ENCODE peak calls at places on chromosomes 12 and 14, in ten cellular contexts. R is tibial artery, Z is endodermal cell, V is right lobe of liver, O is heart right ventricle, C is left lung, M is psoas muscle, G is cardiac fibroblast, U is retinal pigment epithelial cell, J is AG04450. X is an unnamed sample.

GRCh38 chr12:116142936-116143882 is 134.3 kb downstream of the MED13L start:
- DNase-seq in R (no peak), Z (no peak), V (no peak), O (no peak), C (no peak), M (no peak), G (peak), U (no peak), J (no peak), X (peak)

GRCh38 chr12:102388469-102388868 is 91.9 kb downstream of the IGF1 start:
- DNase-seq in R (no peak), Z (no peak), V (no peak), O (no peak), C (no peak), M (no peak), G (no peak), U (no peak), J (peak), X (no peak)

GRCh38 chr14:31449971-31450610 is 7.2 kb downstream of the DTD2 start:
- DNase-seq in R (no peak), Z (no peak), V (no peak), O (no peak), C (no peak), M (no peak), G (peak), U (no peak), J (no peak), X (peak)

GRCh38 chr12:70314145-70314544 is 51.9 kb upstream of the KCNMB4 start:
- DNase-seq in R (no peak), Z (no peak), V (no peak), O (no peak), C (no peak), M (no peak), G (no peak), U (no peak), J (no peak), X (no peak)

GRCh38 chr12:116138781-116139180 is 138.7 kb downstream of the MED13L start:
- DNase-seq in R (no peak), Z (no peak), V (no peak), O (no peak), C (no peak), M (no peak), G (no peak), U (no peak), J (no peak), X (no peak)

GRCh38 chr14:51610766-51611165 is 40.9 kb upstream of the FRMD6 start:
- DNase-seq in R (no peak), Z (no peak), V (no peak), O (no peak), C (no peak), M (no peak), G (no peak), U (no peak), J (no peak), X (no peak)

GRCh38 chr12:113341535-113341934 is 6.6 kb upstream of the SLC8B1 start:
- DNase-seq in R (no peak), Z (no peak), V (no peak), O (no peak), C (no peak), M (no peak), G (no peak), U (no peak), J (no peak), X (no peak)

GRCh38 chr12:94699796-94700195 is 49.4 kb upstream of the TMCC3 start:
- DNase-seq in R (no peak), Z (no peak), V (no peak), O (no peak), C (no peak), M (no peak), G (no peak), U (no peak), J (no peak), X (no peak)

GRCh38 chr14:92613008-92613658 is 99.6 kb downstream of the RIN3 start:
- DNase-seq in R (no peak), Z (peak), V (no peak), O (peak), C (no peak), M (no peak), G (no peak), U (no peak), J (no peak), X (peak)

GRCh38 chr14:60760648-60761364 is 26.2 kb downstream of the MNAT1 start:
- DNase-seq in R (no peak), Z (no peak), V (no peak), O (no peak), C (no peak), M (no peak), G (no peak), U (no peak), J (no peak), X (no peak)

GRCh38 chr14:89486961-89487360 is 69.9 kb upstream of the FOXN3 start:
- DNase-seq in R (no peak), Z (no peak), V (no peak), O (no peak), C (no peak), M (no peak), G (no peak), U (no peak), J (no peak), X (peak)

GRCh38 chr12:97567619-97568110 is 105.1 kb downstream of the RMST start:
- DNase-seq in R (no peak), Z (no peak), V (no peak), O (no peak), C (no peak), M (no peak), G (no peak), U (no peak), J (no peak), X (no peak)

GRCh38 chr12:89783321-89784060 is 74.9 kb upstream of the ATP2B1 start:
- DNase-seq in R (no peak), Z (no peak), V (no peak), O (no peak), C (no peak), M (no peak), G (peak), U (no peak), J (no peak), X (peak)

GRCh38 chr12:24664151-24664550 is 284.8 kb downstream of the BCAT1 start:
- DNase-seq in R (no peak), Z (no peak), V (no peak), O (no peak), C (no peak), M (no peak), G (peak), U (no peak), J (no peak), X (peak)

GRCh38 chr12:1319215-1319614 is 275.2 kb downstream of the FBXL14 start:
- DNase-seq in R (no peak), Z (no peak), V (no peak), O (no peak), C (no peak), M (no peak), G (peak), U (no peak), J (no peak), X (no peak)

GRCh38 chr12:131449027-131449426 is 261.9 kb upstream of the SFSWAP start:
- DNase-seq in R (no peak), Z (no peak), V (no peak), O (no peak), C (no peak), M (no peak), G (no peak), U (no peak), J (no peak), X (no peak)

GRCh38 chr14:95045836-95046430 is 111.4 kb downstream of the DICER1 start:
- DNase-seq in R (no peak), Z (peak), V (no peak), O (no peak), C (peak), M (no peak), G (no peak), U (no peak), J (no peak), X (no peak)

GRCh38 chr14:105275267-105275946 is 25.4 kb downstream of the BRF1 start:
- DNase-seq in R (peak), Z (no peak), V (no peak), O (no peak), C (no peak), M (peak), G (peak), U (no peak), J (peak), X (no peak)

GRCh38 chr12:45543887-45544286 is 185.6 kb upstream of the ARID2 start:
- DNase-seq in R (peak), Z (peak), V (no peak), O (no peak), C (no peak), M (no peak), G (peak), U (peak), J (peak), X (peak)

GRCh38 chr12:95763809-95764253 is 26.7 kb downstream of the NTN4 start:
- DNase-seq in R (peak), Z (no peak), V (no peak), O (no peak), C (no peak), M (peak), G (peak), U (peak), J (no peak), X (peak)

GRCh38 chr14:33791971-33792370 is 158.9 kb downstream of the EGLN3 start:
- DNase-seq in R (no peak), Z (no peak), V (no peak), O (no peak), C (no peak), M (no peak), G (no peak), U (no peak), J (no peak), X (no peak)

GRCh38 chr14:91997492-91997891 is 42.4 kb downstream of the TRIP11 start:
- DNase-seq in R (no peak), Z (no peak), V (no peak), O (no peak), C (no peak), M (no peak), G (peak), U (no peak), J (no peak), X (peak)

GRCh38 chr12:110647669-110648068 is 33.7 kb downstream of the TCTN1 start:
- DNase-seq in R (no peak), Z (no peak), V (no peak), O (no peak), C (no peak), M (no peak), G (no peak), U (no peak), J (no peak), X (no peak)

GRCh38 chr14:49766839-49767238 is 1.1 kb upstream of the KLHDC2 start:
- DNase-seq in R (no peak), Z (peak), V (no peak), O (no peak), C (no peak), M (no peak), G (no peak), U (no peak), J (no peak), X (peak)

GRCh38 chr14:68412505-68413496 is 380.1 kb downstream of the ZFP36L1 start:
- DNase-seq in R (no peak), Z (no peak), V (no peak), O (no peak), C (no peak), M (no peak), G (no peak), U (no peak), J (no peak), X (no peak)

GRCh38 chr12:123573870-123574269 is 10.5 kb upstream of the TMED2 start:
- DNase-seq in R (no peak), Z (no peak), V (no peak), O (no peak), C (no peak), M (no peak), G (no peak), U (no peak), J (no peak), X (no peak)

GRCh38 chr12:124538194-124539082 is 29.0 kb downstream of the NCOR2 start:
- DNase-seq in R (no peak), Z (no peak), V (peak), O (peak), C (no peak), M (no peak), G (no peak), U (no peak), J (no peak), X (peak)

GRCh38 chr12:124452576-124453391 is 114.6 kb downstream of the NCOR2 start:
- DNase-seq in R (no peak), Z (no peak), V (no peak), O (no peak), C (no peak), M (no peak), G (no peak), U (no peak), J (no peak), X (no peak)

GRCh38 chr14:73714656-73715081 is 485 bp upstream of the PNMA1 start:
- DNase-seq in R (no peak), Z (no peak), V (no peak), O (no peak), C (no peak), M (no peak), G (peak), U (no peak), J (no peak), X (no peak)

GRCh38 chr14:56341766-56342418 is 223.7 kb downstream of the PELI2 start:
- DNase-seq in R (no peak), Z (no peak), V (no peak), O (no peak), C (no peak), M (no peak), G (peak), U (no peak), J (peak), X (no peak)

GRCh38 chr14:35286707-35287106 is 5.5 kb upstream of the PSMA6 start:
- DNase-seq in R (no peak), Z (no peak), V (no peak), O (no peak), C (no peak), M (no peak), G (no peak), U (no peak), J (no peak), X (peak)

GRCh38 chr14:35287481-35288013 is 4.6 kb upstream of the PSMA6 start:
- DNase-seq in R (no peak), Z (no peak), V (peak), O (no peak), C (no peak), M (no peak), G (peak), U (no peak), J (no peak), X (no peak)

GRCh38 chr14:35285991-35286564 is 6.1 kb upstream of the PSMA6 start:
- DNase-seq in R (no peak), Z (no peak), V (no peak), O (no peak), C (no peak), M (no peak), G (no peak), U (no peak), J (no peak), X (peak)

GRCh38 chr14:35289623-35290022 is 2.6 kb upstream of the PSMA6 start:
- DNase-seq in R (no peak), Z (no peak), V (no peak), O (no peak), C (no peak), M (no peak), G (no peak), U (no peak), J (no peak), X (no peak)

DNA sequence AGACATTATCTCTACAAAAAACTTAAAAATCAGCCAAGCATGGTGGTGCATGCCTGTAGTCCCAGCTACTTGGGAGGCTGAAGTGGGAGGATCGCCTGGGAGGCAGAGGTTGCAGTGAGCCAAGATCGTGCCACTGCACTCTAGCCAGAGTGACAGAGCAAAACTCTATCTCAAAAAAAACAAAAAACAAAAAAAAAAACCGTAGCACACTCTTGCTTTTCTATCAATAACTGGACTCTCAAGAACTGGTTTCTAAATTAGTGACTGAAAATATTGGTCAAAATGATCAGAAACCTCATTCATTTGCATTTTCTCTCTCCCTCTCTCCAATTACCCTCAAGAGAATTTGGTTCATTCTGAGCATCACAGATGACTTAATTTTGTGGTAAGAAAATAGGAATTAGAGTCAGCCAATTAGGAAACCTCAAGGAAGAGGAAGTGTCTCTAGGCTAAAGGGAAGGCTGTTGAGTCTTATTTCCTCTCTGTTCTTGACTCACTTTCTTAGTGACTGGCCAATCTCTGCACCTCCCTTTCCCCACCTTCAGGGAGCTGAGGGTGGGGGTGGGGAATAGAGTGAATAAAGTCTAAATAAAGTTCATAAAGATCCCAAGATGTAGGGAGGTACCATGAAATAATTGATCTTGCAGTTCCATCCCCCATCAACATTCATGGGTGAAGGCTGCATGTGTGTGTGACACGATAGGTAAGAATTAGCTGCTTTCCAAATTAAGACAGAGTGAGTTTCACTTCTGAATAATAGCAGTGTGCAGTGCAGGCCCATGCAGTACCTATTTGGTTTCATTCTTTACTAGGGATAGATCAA is 6.8 kb upstream of the PSMA6 start:
- DNase-seq in R (no peak), Z (no peak), V (no peak), O (no peak), C (no peak), M (no peak), G (peak), U (no peak), J (no peak), X (peak)
- H3K4me3 ChIP-seq in R (no peak), Z (no peak), V (no peak), O (no peak), C (peak), M (no peak), G (no peak), U (no peak), J (no peak), X (peak)

GRCh38 chr12:17588968-17589367 is 501.0 kb downstream of the RERGL start:
- DNase-seq in R (no peak), Z (peak), V (no peak), O (no peak), C (no peak), M (no peak), G (peak), U (no peak), J (no peak), X (peak)
- TF ChIP-seq CTCF in R (no peak), Z (peak), V (no peak), O (no peak), C (peak), M (no peak), G (peak), U (peak), J (no peak), X (peak)

GRCh38 chr12:9707356-9707755 is 25.5 kb downstream of the CLECL1 start:
- DNase-seq in R (no peak), Z (no peak), V (no peak), O (no peak), C (no peak), M (no peak), G (no peak), U (no peak), J (no peak), X (peak)

GRCh38 chr12:9706081-9706685 is 26.7 kb downstream of the CLECL1 start:
- DNase-seq in R (no peak), Z (no peak), V (no peak), O (no peak), C (no peak), M (no peak), G (no peak), U (no peak), J (no peak), X (no peak)

GRCh38 chr12:9708853-9709252 is 24.0 kb downstream of the CLECL1 start:
- DNase-seq in R (no peak), Z (no peak), V (no peak), O (no peak), C (no peak), M (no peak), G (no peak), U (no peak), J (no peak), X (no peak)

GRCh38 chr12:9710584-9711375 is 22.1 kb downstream of the CLECL1 start:
- DNase-seq in R (no peak), Z (peak), V (no peak), O (no peak), C (no peak), M (no peak), G (no peak), U (no peak), J (no peak), X (no peak)

DNA sequence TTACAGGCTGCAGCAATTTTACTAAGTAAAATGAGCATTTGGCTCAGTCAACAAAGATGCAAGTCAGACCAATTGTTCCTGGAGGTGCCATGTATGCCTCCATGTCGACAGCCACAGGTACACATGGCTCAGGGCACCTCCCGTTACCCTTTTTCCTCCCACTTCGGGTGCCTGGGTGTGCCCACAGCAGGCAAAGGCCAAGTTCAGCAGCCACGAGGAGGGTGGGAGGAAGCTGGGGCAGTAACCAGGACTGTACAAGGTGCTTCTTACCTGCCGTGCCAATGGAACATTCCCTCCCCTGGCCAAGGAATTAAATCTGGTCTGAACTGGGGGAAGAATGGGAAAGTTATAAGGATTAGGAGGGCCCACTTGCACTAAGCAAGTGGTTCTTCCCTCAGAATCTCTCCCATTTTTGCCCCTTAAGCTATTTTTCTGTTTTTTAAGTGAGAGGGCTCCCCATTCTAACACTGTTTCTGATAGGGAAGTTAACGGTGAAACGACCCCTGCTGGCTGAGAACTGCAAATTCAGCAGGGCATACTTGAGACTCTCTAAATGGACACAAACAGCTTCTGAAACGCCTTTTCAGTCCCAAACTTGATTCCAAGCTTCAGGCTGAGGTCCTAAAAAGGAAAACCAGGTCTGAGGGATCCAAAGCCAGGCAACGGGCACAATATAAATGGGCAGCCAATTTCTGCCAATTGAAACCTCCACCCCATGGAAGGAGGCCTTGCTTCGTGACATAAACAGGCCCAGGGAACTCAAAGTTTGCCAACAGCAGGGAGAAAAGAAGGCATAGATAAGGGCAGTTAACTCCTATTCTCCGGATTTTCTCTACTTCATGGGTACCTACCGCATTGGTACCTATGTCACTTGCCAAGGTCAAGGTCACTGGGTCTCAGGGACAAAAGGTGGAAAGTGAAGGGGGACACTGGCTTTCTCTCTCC is 24.8 kb downstream of the CLECL1 start:
- DNase-seq in R (peak), Z (peak), V (peak), O (peak), C (peak), M (peak), G (peak), U (peak), J (peak), X (peak)
- H3K4me3 ChIP-seq in R (no peak), Z (no peak), V (no peak), O (no peak), C (no peak), M (no peak), G (no peak), U (no peak), J (no peak), X (no peak)

DNA sequence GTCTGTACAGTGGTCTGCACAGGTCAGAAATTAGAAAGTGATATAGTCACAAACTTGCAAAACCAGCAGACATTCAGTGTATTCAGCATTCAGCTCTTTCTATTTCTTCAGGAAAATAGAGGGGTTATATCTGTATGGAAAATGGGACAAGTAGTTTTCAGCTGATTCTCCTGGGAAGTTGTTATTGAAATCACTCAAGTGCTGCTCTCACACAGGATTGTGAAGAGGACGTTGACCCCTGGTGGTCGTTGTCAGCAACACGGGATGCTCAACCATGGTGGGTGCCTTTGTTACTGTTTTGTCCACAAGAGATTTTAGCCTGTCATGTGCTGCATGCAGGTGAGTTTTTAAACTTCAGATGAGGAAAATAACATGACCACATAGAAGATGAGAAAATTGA is 981.8 kb downstream of the TMEM121 start:
- DNase-seq in R (no peak), Z (no peak), V (no peak), O (no peak), C (no peak), M (no peak), G (no peak), U (no peak), J (no peak), X (no peak)
- TF ChIP-seq CTCF in R (no peak), Z (no peak), V (no peak), O (no peak), C (no peak), M (no peak), G (no peak), U (no peak), J (no peak), X (no peak)

X was measured in NB4.